ENCODE peak calls at places on chromosomes 16 and 17, in nine cellular contexts. I is sigmoid colon, K is adrenal gland, C is Karpas-422, P is heart right ventricle, D is neural progenitor cell, G is HCT116, U is fibroblast of lung, R is SJSA1. N is an unnamed sample.

GRCh38 chr16:67673712-67674580 is 7.3 kb downstream of the C16orf86 start:
- DNase-seq in I (peak), K (peak), C (no peak), P (peak), D (no peak), G (no peak), U (no peak), R (no peak), N (no peak)

GRCh38 chr17:31598388-31598760 is 206.9 kb downstream of the RAB11FIP4 start:
- DNase-seq in I (no peak), K (no peak), C (no peak), P (no peak), D (no peak), G (no peak), U (no peak), R (no peak), N (peak)

GRCh38 chr16:88790312-88791150 is 5.5 kb upstream of the PIEZO1 start:
- DNase-seq in I (no peak), K (no peak), C (no peak), P (peak), D (no peak), G (no peak), U (peak), R (no peak), N (no peak)

GRCh38 chr17:48460055-48460454 is 30.0 kb upstream of the SKAP1 start:
- DNase-seq in I (no peak), K (no peak), C (no peak), P (no peak), D (no peak), G (no peak), U (no peak), R (no peak), N (no peak)

GRCh38 chr16:81480856-81481821 is 36.5 kb downstream of the CMIP start:
- DNase-seq in I (peak), K (peak), C (peak), P (peak), D (no peak), G (no peak), U (peak), R (peak), N (no peak)

GRCh38 chr17:17685775-17686291 is 4.6 kb downstream of the RAI1 start:
- DNase-seq in I (no peak), K (peak), C (no peak), P (no peak), D (no peak), G (peak), U (peak), R (peak), N (no peak)

GRCh38 chr16:27452569-27453475 is 50.8 kb downstream of the IL21R start:
- DNase-seq in I (no peak), K (no peak), C (no peak), P (no peak), D (no peak), G (no peak), U (no peak), R (no peak), N (no peak)

GRCh38 chr17:82242977-82243647 is 14.3 kb downstream of the SLC16A3 start:
- DNase-seq in I (peak), K (peak), C (no peak), P (peak), D (no peak), G (no peak), U (peak), R (no peak), N (peak)

GRCh38 chr16:79042886-79043285 is 557.7 kb downstream of the MAF start:
- DNase-seq in I (no peak), K (no peak), C (no peak), P (no peak), D (no peak), G (no peak), U (no peak), R (no peak), N (no peak)

GRCh38 chr17:55466671-55467070 is 44.6 kb downstream of the SMIM36 start:
- DNase-seq in I (no peak), K (peak), C (no peak), P (no peak), D (no peak), G (no peak), U (no peak), R (no peak), N (no peak)

GRCh38 chr17:34841467-34841866 is 119.8 kb downstream of the CCT6B start:
- DNase-seq in I (no peak), K (no peak), C (no peak), P (no peak), D (no peak), G (no peak), U (no peak), R (no peak), N (no peak)

GRCh38 chr16:68737730-68738590 is 868 bp downstream of the CDH1 start:
- DNase-seq in I (no peak), K (no peak), C (no peak), P (peak), D (peak), G (no peak), U (no peak), R (no peak), N (no peak)

GRCh38 chr17:79273660-79274059 is 199.0 kb downstream of the ENGASE start:
- DNase-seq in I (no peak), K (no peak), C (no peak), P (no peak), D (no peak), G (no peak), U (no peak), R (no peak), N (no peak)

GRCh38 chr17:32819787-32820186 is 57.1 kb downstream of the MYO1D start:
- DNase-seq in I (no peak), K (no peak), C (no peak), P (no peak), D (no peak), G (no peak), U (no peak), R (no peak), N (no peak)

GRCh38 chr17:2421315-2422147 is 20.7 kb upstream of the MNT start:
- DNase-seq in I (no peak), K (peak), C (peak), P (no peak), D (peak), G (no peak), U (no peak), R (no peak), N (no peak)

GRCh38 chr16:71927383-71927782 is 32.1 kb downstream of the IST1 start:
- DNase-seq in I (peak), K (peak), C (no peak), P (peak), D (no peak), G (peak), U (peak), R (peak), N (no peak)

GRCh38 chr16:85243312-85243711 is 131.0 kb upstream of the CIBAR2 start:
- DNase-seq in I (no peak), K (no peak), C (no peak), P (no peak), D (no peak), G (no peak), U (no peak), R (no peak), N (no peak)

GRCh38 chr17:32461853-32462617 is 17.7 kb downstream of the PSMD11 start:
- DNase-seq in I (no peak), K (peak), C (peak), P (no peak), D (peak), G (peak), U (peak), R (peak), N (no peak)

GRCh38 chr16:84699147-84699711 is 571 bp upstream of the USP10 start:
- DNase-seq in I (peak), K (no peak), C (peak), P (no peak), D (no peak), G (no peak), U (no peak), R (no peak), N (no peak)

GRCh38 chr17:78884148-78884870 is 18.7 kb downstream of the CEP295NL start:
- DNase-seq in I (no peak), K (no peak), C (no peak), P (no peak), D (peak), G (no peak), U (no peak), R (peak), N (no peak)

GRCh38 chr17:44004077-44004760 is at the start of gene NAGS:
- DNase-seq in I (no peak), K (peak), C (no peak), P (no peak), D (peak), G (no peak), U (no peak), R (no peak), N (no peak)

GRCh38 chr16:1778200-1779179 is 3.9 kb downstream of the SPSB3 start:
- DNase-seq in I (no peak), K (no peak), C (no peak), P (peak), D (no peak), G (no peak), U (no peak), R (no peak), N (no peak)

GRCh38 chr17:57293077-57293476 is 36.8 kb downstream of the MSI2 start:
- DNase-seq in I (no peak), K (peak), C (no peak), P (no peak), D (no peak), G (peak), U (peak), R (peak), N (no peak)

GRCh38 chr17:43599835-43600234 is 53.7 kb upstream of the ETV4 start:
- DNase-seq in I (no peak), K (peak), C (no peak), P (no peak), D (no peak), G (no peak), U (peak), R (peak), N (no peak)

GRCh38 chr17:46841561-46842379 is 9.6 kb upstream of the WNT9B start:
- DNase-seq in I (no peak), K (no peak), C (no peak), P (no peak), D (peak), G (no peak), U (no peak), R (no peak), N (no peak)

GRCh38 chr16:4021916-4022315 is 94.3 kb downstream of the ADCY9 start:
- DNase-seq in I (no peak), K (no peak), C (no peak), P (no peak), D (no peak), G (no peak), U (no peak), R (no peak), N (no peak)

GRCh38 chr16:78035012-78035411 is 12.7 kb downstream of the CLEC3A start:
- DNase-seq in I (no peak), K (no peak), C (no peak), P (no peak), D (no peak), G (no peak), U (peak), R (no peak), N (no peak)

GRCh38 chr16:53888222-53888621 is 184.3 kb downstream of the FTO start:
- DNase-seq in I (no peak), K (no peak), C (no peak), P (no peak), D (no peak), G (no peak), U (no peak), R (no peak), N (no peak)

GRCh38 chr16:50830698-50831097 is 88.8 kb downstream of the CYLD start:
- DNase-seq in I (no peak), K (no peak), C (no peak), P (no peak), D (no peak), G (no peak), U (no peak), R (no peak), N (no peak)
- H3K27ac ChIP-seq in I (no peak), K (no peak), C (no peak), P (no peak), D (no peak), G (no peak), U (no peak), R (no peak), N (no peak)

DNA sequence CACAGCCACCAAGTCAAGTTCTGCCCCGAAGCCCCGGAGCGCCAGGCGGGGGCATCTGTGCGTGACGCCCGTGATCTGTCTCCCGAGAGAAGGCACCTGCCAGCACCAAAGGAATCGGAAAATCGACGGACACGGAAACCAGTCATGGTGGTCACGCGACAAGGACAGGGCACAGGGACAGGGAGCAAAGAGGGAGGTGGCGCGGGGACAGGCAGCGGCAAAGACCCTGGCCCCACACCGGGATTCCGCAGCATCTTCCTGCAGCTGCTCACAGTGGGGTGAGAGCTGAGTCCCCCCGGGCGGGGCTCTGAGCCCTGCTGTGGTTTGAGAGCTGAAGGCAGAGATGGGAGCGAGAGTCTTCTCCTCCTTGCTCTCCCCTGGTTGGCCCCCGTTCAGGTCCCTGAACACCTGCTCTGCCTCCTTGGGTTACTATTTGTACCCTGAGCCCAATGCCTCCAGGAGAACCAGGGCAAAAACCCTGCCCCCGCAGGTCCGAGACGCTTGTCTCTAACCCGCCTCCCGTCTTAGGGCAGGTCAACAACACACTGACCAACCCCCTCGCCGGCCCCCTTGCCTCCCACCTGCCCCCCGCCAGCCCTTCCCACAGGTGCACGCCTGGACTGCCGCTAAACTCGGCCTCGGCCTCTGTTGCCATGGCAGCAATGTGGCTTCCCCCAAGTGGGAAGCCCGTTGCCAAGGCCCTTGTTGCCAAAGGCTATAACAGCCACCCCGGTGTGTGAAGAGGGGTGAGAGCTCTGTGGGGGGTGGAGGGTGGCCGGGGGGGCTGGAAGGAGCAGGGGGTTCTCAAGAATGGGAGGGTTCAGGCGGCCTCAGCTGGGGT is 56.2 kb downstream of the ABR start:
- DNase-seq in I (no peak), K (no peak), C (no peak), P (no peak), D (peak), G (no peak), U (no peak), R (no peak), N (no peak)
- H3K27ac ChIP-seq in I (peak), K (no peak), C (no peak), P (peak), D (no peak), G (no peak), U (no peak), R (no peak), N (no peak)

GRCh38 chr16:11111166-11111565 is 144.8 kb downstream of the SOCS1 start:
- DNase-seq in I (no peak), K (no peak), C (no peak), P (no peak), D (no peak), G (no peak), U (no peak), R (no peak), N (no peak)
- H3K27ac ChIP-seq in I (no peak), K (no peak), C (no peak), P (no peak), D (no peak), G (no peak), U (no peak), R (no peak), N (no peak)

GRCh38 chr16:66004706-66005105 is 361.8 kb upstream of the CDH5 start:
- DNase-seq in I (no peak), K (no peak), C (no peak), P (no peak), D (no peak), G (no peak), U (peak), R (no peak), N (no peak)
- H3K27ac ChIP-seq in I (no peak), K (no peak), C (no peak), P (no peak), D (no peak), G (no peak), U (no peak), R (no peak), N (no peak)

DNA sequence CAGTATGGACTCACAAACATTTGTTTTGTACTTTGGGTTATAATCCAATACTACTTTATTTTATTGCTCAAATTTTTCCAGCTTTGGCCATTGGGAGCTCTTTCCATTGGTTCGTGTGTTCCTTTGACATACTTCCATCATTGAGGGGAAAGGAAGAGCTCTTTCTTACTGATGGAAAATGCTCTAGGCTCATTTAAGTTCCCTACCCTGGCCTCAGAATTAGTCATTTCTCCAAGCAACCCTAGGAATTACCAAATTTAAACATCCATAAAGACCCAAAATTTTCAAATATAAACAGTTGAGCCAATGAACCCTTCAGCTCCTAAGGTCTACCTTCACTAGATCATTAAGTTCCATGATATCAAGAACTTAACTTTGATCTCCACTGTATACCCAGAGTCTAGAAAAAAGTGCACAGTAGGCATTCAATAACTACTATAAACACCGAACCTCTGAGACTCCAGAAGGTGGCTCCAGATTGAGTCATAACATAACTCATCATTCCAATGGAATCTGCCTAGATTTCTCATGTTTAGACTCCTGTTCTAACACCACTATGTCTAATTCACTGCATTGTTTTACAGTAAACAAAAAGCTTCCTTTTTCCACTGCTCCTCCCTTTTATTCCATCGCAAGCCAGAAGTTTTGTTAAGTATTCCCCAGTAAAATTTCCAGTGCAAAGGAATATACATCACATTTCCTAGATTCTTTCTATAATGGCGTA is 39.0 kb downstream of the SMURF2 start:
- DNase-seq in I (no peak), K (no peak), C (no peak), P (no peak), D (no peak), G (peak), U (peak), R (peak), N (no peak)
- H3K27ac ChIP-seq in I (no peak), K (no peak), C (no peak), P (no peak), D (no peak), G (peak), U (peak), R (peak), N (no peak)

GRCh38 chr16:19757026-19757425 is 39.0 kb downstream of the IQCK start:
- DNase-seq in I (no peak), K (no peak), C (no peak), P (no peak), D (no peak), G (no peak), U (peak), R (peak), N (no peak)

GRCh38 chr16:19765860-19766553 is 47.9 kb downstream of the IQCK start:
- DNase-seq in I (peak), K (peak), C (no peak), P (peak), D (no peak), G (no peak), U (no peak), R (no peak), N (no peak)

GRCh38 chr16:19757762-19758595 is 39.9 kb downstream of the IQCK start:
- DNase-seq in I (no peak), K (no peak), C (no peak), P (no peak), D (no peak), G (no peak), U (peak), R (peak), N (no peak)

GRCh38 chr16:19755268-19755667 is 37.2 kb downstream of the IQCK start:
- DNase-seq in I (no peak), K (no peak), C (no peak), P (no peak), D (no peak), G (no peak), U (no peak), R (no peak), N (no peak)

DNA sequence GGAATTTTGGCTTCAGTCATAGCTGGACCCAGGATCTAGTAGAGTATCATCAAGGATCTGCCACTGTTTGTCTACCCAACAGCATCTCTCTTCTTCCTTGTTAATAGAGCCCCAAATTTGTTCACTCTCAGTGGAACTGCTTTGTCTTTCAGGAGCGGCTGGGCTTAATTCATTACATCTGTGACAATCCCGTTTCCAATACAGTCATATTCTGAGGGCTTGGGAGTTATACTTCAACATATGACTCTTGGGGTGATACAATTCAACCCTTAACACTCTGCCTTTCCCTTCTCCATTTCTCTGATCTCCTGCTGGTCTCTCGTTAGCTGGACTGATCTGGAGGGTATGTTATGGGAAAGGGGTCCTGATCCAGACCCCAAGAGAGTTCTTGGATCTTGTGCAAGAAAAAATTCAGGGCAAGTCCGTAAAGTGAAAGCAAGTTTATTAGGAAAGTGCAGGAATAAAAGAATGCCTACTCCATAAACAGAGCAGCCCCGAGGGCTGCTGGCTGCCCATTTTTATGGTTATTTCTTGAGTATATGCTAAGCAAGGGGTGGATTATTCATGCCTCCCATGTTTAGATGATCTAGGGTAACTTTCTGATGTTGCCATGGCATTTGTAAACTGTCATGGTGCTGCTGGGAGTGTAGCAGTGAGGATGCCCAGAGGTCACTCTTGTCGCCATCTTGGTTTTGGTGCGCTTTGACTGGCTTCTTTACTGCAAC is 42.4 kb downstream of the IQCK start:
- DNase-seq in I (no peak), K (no peak), C (no peak), P (no peak), D (no peak), G (no peak), U (no peak), R (no peak), N (no peak)
- H3K27ac ChIP-seq in I (no peak), K (no peak), C (no peak), P (peak), D (no peak), G (no peak), U (no peak), R (no peak), N (no peak)

DNA sequence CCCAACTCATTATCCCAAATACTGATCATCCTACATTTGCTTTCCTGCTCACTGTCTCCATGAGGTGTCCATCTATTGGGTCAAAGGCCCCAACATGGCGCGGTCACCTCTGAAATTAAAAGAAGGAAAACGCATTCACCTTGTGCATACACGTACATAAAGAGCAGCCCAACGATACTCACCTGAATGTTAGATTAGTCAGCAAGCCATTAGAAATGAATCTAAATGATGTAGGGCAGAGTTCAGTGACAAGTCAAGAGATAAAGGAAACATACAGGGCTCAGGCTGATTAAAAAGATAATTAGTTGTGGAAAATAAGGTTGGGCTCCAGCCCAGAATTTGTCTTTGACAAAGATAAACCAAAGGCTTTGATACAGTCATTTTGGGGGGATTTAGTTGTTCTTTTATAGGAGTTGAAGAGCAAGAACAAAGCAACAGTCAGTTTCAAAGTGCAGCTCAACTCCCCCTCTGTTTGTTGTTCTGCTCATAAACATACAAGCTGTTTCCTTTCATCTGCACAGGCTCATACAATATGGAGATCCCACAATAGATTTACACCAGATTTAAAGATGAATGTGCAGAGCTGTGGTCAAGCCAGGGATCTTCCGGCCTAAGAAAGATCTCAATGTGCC is 21.1 kb downstream of the NXPH3 start:
- DNase-seq in I (no peak), K (no peak), C (no peak), P (no peak), D (no peak), G (no peak), U (no peak), R (no peak), N (no peak)
- H3K27ac ChIP-seq in I (no peak), K (no peak), C (no peak), P (no peak), D (no peak), G (no peak), U (no peak), R (no peak), N (no peak)